ENCODE peak calls at places on chromosomes 16 and 17, in eight cellular contexts. L is progenitor cell of endocrine pancreas, C is AG04450, F is PC-9, S is RWPE2, R is SK-N-SH, T is astrocyte of the spinal cord, X is cardiac fibroblast. P is an unnamed sample.

GRCh38 chr16:26857371-26857770 is 209.4 kb upstream of the C16orf82 start:
- DNase-seq in L (no peak), R (no peak), X (no peak), C (no peak), F (no peak), T (no peak), S (no peak), P (no peak)

GRCh38 chr16:30114411-30114810 is 1.1 kb upstream of the GDPD3 start:
- DNase-seq in C (no peak), R (no peak), L (no peak), X (no peak), S (no peak), F (no peak), T (no peak), P (no peak)

GRCh38 chr16:28012031-28012445 is 51.5 kb downstream of the GSG1L start:
- DNase-seq in C (peak; percentile 20), S (no peak), R (no peak), X (peak; percentile 12), L (no peak), F (no peak), T (peak; percentile 3), P (no peak)

GRCh38 chr16:56193951-56194726 is 2.9 kb downstream of the GNAO1 start:
- DNase-seq in X (peak; percentile 48), L (peak; percentile 95), T (peak; percentile 65), C (no peak), S (peak; percentile 73), F (no peak), R (peak; percentile 92), P (peak; percentile 57)

GRCh38 chr16:2009791-2010510 is at the start of gene ZNF598:
- DNase-seq in T (peak; percentile 86), S (no peak), C (no peak), L (peak; percentile 69), X (peak; percentile 83), R (peak; percentile 98), F (peak; percentile 82), P (peak; percentile 98)

GRCh38 chr17:78442648-78443128 is 64.2 kb downstream of the PGS1 start:
- DNase-seq in R (no peak), S (no peak), T (peak; percentile 20), C (peak; percentile 34), L (no peak), X (peak; percentile 74), F (no peak), P (no peak)

GRCh38 chr17:62705781-62706597 is 78.5 kb downstream of the MRC2 start:
- DNase-seq in S (peak; percentile 16), L (no peak), X (peak; percentile 36), R (no peak), F (no peak), C (no peak), T (no peak), P (no peak)

GRCh38 chr16:56610017-56610608 is 1.7 kb downstream of the MT2A start:
- DNase-seq in S (peak; percentile 89), L (no peak), F (peak; percentile 55), T (peak; percentile 94), C (no peak), R (no peak), X (peak; percentile 98), P (no peak)

GRCh38 chr17:76414334-76415295 is 30.2 kb downstream of the SPHK1 start:
- DNase-seq in C (no peak), R (peak; percentile 94), S (no peak), L (no peak), T (peak; percentile 46), F (no peak), X (peak; percentile 10), P (peak; percentile 9)

GRCh38 chr16:12262454-12263180 is 286.1 kb downstream of the SNX29 start:
- DNase-seq in C (no peak), L (no peak), X (peak; percentile 5), R (no peak), S (peak; percentile 10), T (no peak), F (no peak), P (no peak)

GRCh38 chr17:60637683-60638082 is 37.7 kb downstream of the PPM1D start:
- DNase-seq in C (no peak), T (no peak), F (no peak), L (no peak), X (no peak), S (no peak), R (no peak), P (no peak)

GRCh38 chr17:60641126-60641525 is 36.5 kb upstream of the BCAS3 start:
- DNase-seq in F (no peak), S (no peak), T (no peak), C (no peak), X (no peak), L (no peak), R (no peak), P (no peak)

GRCh38 chr17:60641810-60642220 is 35.8 kb upstream of the BCAS3 start:
- DNase-seq in F (peak; percentile 48), S (no peak), X (peak; percentile 90), R (peak; percentile 75), L (peak; percentile 30), C (peak; percentile 53), T (peak; percentile 84), P (peak; percentile 57)

GRCh38 chr17:60640503-60640902 is 37.1 kb upstream of the BCAS3 start:
- DNase-seq in X (peak; percentile 35), S (no peak), C (no peak), R (no peak), T (no peak), F (no peak), L (no peak), P (no peak)

DNA sequence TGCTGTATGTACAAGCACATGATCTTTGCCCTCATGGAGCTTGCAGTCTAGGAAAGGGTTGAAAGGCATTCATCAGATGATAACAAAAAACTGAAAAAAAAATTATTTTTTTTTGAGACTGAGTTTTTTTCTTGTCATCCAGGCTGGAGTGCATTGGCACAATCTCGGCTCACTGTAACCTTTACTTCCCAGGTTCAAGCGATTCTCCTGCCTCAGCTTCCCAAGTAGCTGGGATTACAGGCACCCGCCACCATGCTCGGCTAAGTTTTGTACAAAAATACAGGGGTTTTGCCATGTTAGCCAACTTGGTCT is 38.7 kb upstream of the BCAS3 start:
- DNase-seq in C (no peak), L (no peak), S (no peak), F (no peak), T (no peak), X (no peak), R (no peak), P (no peak)
- TF ChIP-seq CTCF in C (no peak), L (no peak), S (peak; percentile 62), F (peak; percentile 6), T (no peak), X (no peak), R (no peak), P (no peak)

GRCh38 chr16:66423177-66423576 is 3.9 kb upstream of the BEAN1 start:
- DNase-seq in T (no peak), L (no peak), C (no peak), F (no peak), X (no peak), S (no peak), R (no peak), P (no peak)
- TF ChIP-seq CTCF in T (no peak), L (no peak), C (no peak), F (no peak), X (no peak), S (no peak), R (no peak), P (no peak)

DNA sequence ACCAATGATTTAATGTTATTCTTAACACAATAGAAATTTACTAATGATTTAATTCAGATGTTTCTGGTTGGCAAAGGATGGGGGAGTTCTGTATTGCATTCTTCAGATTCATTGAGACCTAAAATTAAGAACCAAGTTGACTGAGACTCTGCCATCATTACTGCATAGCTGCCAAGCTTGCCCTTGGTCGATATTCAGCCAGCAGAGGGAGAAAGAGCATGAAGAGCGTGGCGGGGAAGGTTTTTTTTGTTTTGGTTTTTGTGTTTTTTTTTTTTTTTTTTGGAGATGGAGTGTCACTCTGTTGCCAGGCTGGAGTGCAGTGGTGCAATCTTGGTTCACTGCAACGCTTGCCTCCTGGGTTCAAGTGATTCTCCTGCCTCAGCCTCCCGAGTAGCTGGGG is 659.4 kb upstream of the EEF2KMT start:
- DNase-seq in T (no peak), R (no peak), C (no peak), L (no peak), X (no peak), F (no peak), S (no peak), P (no peak)
- TF ChIP-seq CTCF in T (no peak), R (no peak), C (no peak), L (peak; percentile 22), X (no peak), F (no peak), S (peak; percentile 23), P (no peak)

DNA sequence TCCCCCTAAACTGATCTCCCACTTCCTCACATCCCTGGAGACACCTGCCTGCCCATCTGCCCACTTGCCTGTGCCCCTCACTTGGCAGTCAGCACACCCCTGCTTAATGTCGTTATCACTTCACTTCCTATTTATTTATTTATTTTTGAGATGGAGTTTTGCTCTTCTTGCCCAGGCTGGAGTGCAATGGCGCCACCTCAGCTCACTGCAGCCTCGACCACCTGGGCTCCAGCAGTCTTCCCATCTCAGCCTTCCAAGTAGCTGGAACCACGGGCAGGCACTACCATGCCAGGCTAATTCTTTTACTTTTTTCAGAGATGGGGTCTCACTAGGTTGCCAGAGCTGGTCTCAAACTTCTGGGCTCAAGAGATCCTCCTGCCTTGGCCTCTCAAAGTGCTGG is 23.5 kb upstream of the PHOSPHO1 start:
- DNase-seq in R (no peak), X (no peak), S (no peak), L (no peak), F (no peak), C (no peak), T (no peak), P (no peak)
- TF ChIP-seq CTCF in R (no peak), X (no peak), S (no peak), L (no peak), F (no peak), C (no peak), T (no peak), P (no peak)

GRCh38 chr16:10169031-10169430 is 13.2 kb downstream of the GRIN2A start:
- DNase-seq in R (no peak), X (no peak), C (no peak), F (no peak), L (no peak), T (no peak), S (no peak), P (no peak)

GRCh38 chr16:10168258-10168657 is 14.0 kb downstream of the GRIN2A start:
- DNase-seq in L (no peak), S (no peak), R (no peak), X (peak; percentile 27), T (peak; percentile 80), F (no peak), C (no peak), P (no peak)

GRCh38 chr16:10162981-10163380 is 19.2 kb downstream of the GRIN2A start:
- DNase-seq in T (no peak), S (no peak), L (no peak), F (no peak), X (no peak), C (no peak), R (no peak), P (no peak)

GRCh38 chr16:10170016-10170415 is 12.2 kb downstream of the GRIN2A start:
- DNase-seq in S (no peak), R (no peak), C (no peak), X (peak; percentile 32), T (peak; percentile 31), F (no peak), L (no peak), P (no peak)

GRCh38 chr16:10165643-10166042 is 16.6 kb downstream of the GRIN2A start:
- DNase-seq in T (no peak), X (no peak), R (no peak), S (no peak), C (no peak), L (no peak), F (no peak), P (no peak)
- TF ChIP-seq CTCF in T (no peak), X (no peak), R (no peak), S (no peak), C (no peak), L (no peak), F (no peak), P (no peak)